ENCODE peak calls at places on chromosomes 6 and 20, in nine cellular contexts. C is neural progenitor cell, D is heart left ventricle, L is IMR-90, J is A549, Q is ovary, E is fibroblast of the aortic adventitia, O is brain microvascular endothelial cell, V is fibroblast of pulmonary artery. P is an unnamed sample.

GRCh38 chr20:20070871-20071726 is 18.8 kb downstream of the CFAP61 start:
- DNase-seq in C (no peak), D (peak; percentile 38), L (no peak), J (no peak), Q (no peak), E (no peak), O (no peak), V (no peak), P (no peak)

GRCh38 chr20:63567382-63568169 is 6.5 kb downstream of the HELZ2 start:
- DNase-seq in C (no peak), D (peak; percentile 62), L (no peak), J (no peak), Q (no peak), E (no peak), O (peak; percentile 20), V (no peak), P (no peak)

GRCh38 chr6:1377526-1378223 is 11.7 kb upstream of the FOXF2 start:
- DNase-seq in C (no peak), D (no peak), L (no peak), J (no peak), Q (no peak), E (no peak), O (no peak), V (no peak), P (no peak)

GRCh38 chr20:4082406-4083102 is 67.2 kb upstream of the RNF24 start:
- DNase-seq in C (peak; percentile 70), D (peak; percentile 51), L (peak; percentile 82), J (no peak), Q (no peak), E (peak; percentile 88), O (peak; percentile 67), V (peak; percentile 85), P (peak; percentile 77)

GRCh38 chr20:45404438-45404837 is 3.7 kb upstream of the DBNDD2 start:
- DNase-seq in C (no peak), D (no peak), L (no peak), J (no peak), Q (no peak), E (no peak), O (no peak), V (no peak), P (no peak)

GRCh38 chr20:32631916-32632460 is 41.8 kb downstream of the C20orf203 start:
- DNase-seq in C (no peak), D (no peak), L (no peak), J (no peak), Q (no peak), E (no peak), O (no peak), V (no peak), P (no peak)

GRCh38 chr20:21523895-21524294 is 10.0 kb upstream of the NKX2-2 start:
- DNase-seq in C (no peak), D (no peak), L (no peak), J (no peak), Q (no peak), E (no peak), O (no peak), V (no peak), P (no peak)

GRCh38 chr6:108564178-108564577 is 3.5 kb downstream of the FOXO3 start:
- DNase-seq in C (no peak), D (no peak), L (peak; percentile 98), J (no peak), Q (no peak), E (peak; percentile 97), O (peak; percentile 88), V (peak; percentile 79), P (peak; percentile 95)

GRCh38 chr6:42390228-42390934 is 61.3 kb downstream of the TRERF1 start:
- DNase-seq in C (no peak), D (no peak), L (no peak), J (no peak), Q (no peak), E (no peak), O (no peak), V (no peak), P (no peak)

GRCh38 chr20:63433756-63434531 is 38.5 kb downstream of the KCNQ2 start:
- DNase-seq in C (no peak), D (no peak), L (no peak), J (no peak), Q (no peak), E (no peak), O (no peak), V (no peak), P (no peak)

GRCh38 chr6:32081168-32081624 is 27.9 kb downstream of the TNXB start:
- DNase-seq in C (no peak), D (peak; percentile 83), L (peak; percentile 89), J (no peak), Q (peak; percentile 91), E (peak; percentile 90), O (peak; percentile 83), V (peak; percentile 91), P (peak; percentile 83)

GRCh38 chr6:114052141-114052540 is 81.2 kb upstream of the HDAC2 start:
- DNase-seq in C (no peak), D (no peak), L (peak; percentile 36), J (no peak), Q (no peak), E (no peak), O (no peak), V (no peak), P (peak; percentile 18)

GRCh38 chr6:114055319-114055718 is 84.4 kb upstream of the HDAC2 start:
- DNase-seq in C (peak; percentile 9), D (no peak), L (no peak), J (no peak), Q (no peak), E (no peak), O (no peak), V (no peak), P (no peak)

GRCh38 chr6:114053791-114054190 is 82.8 kb upstream of the HDAC2 start:
- DNase-seq in C (no peak), D (no peak), L (no peak), J (no peak), Q (no peak), E (no peak), O (no peak), V (no peak), P (no peak)

GRCh38 chr6:114058435-114058834 is 87.5 kb upstream of the HDAC2 start:
- DNase-seq in C (no peak), D (no peak), L (no peak), J (no peak), Q (no peak), E (no peak), O (no peak), V (no peak), P (no peak)

GRCh38 chr6:114055758-114056157 is 84.8 kb upstream of the HDAC2 start:
- DNase-seq in C (no peak), D (no peak), L (peak; percentile 36), J (no peak), Q (no peak), E (no peak), O (no peak), V (no peak), P (no peak)
- H3K4me3 ChIP-seq in C (no peak overlapping the region), D (no peak overlapping the region), L (no peak overlapping the region), J (no peak overlapping the region), Q (no peak overlapping the region), E (no peak overlapping the region), O (no peak overlapping the region), V (no peak overlapping the region), P (no peak overlapping the region)

GRCh38 chr20:25672659-25673058 is 24.0 kb downstream of the ZNF337 start:
- DNase-seq in C (no peak), D (no peak), L (no peak), J (no peak), Q (no peak), E (no peak), O (no peak), V (no peak), P (no peak)

GRCh38 chr20:25668446-25668845 is 28.2 kb downstream of the ZNF337 start:
- DNase-seq in C (no peak), D (no peak), L (no peak), J (no peak), Q (no peak), E (no peak), O (no peak), V (peak; percentile 13), P (no peak)

GRCh38 chr20:25675161-25675560 is 21.5 kb downstream of the ZNF337 start:
- DNase-seq in C (no peak), D (no peak), L (no peak), J (no peak), Q (no peak), E (peak; percentile 18), O (no peak), V (no peak), P (peak; percentile 28)

DNA sequence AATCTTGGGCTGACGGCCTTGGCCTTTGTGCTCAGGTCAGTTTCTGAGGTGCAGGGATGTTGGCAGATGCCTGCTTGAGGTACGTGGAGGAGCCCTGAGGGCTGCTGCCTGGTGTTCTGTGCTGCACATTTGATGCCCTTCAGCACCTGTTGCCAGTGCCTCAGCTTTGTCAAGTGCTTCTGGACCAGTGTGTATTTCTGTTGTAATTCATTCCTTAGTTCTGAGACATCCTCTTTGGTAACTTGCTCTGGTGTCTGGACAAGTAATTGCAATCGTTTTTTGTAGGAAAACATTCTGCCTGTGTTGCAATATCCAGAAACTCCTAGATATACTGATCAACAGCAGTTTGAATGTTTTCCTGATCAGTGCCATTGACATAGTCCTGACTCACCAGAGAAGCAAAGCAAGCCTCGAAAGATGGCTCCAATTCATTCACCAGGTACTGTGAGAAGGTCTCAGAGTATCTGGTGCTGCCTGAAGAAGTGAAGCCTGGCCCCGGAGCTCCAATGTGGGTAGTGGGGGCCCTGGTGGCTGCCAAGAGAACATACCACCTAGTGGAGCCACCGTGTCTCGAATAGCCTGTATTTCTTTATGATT is 26.7 kb downstream of the ZNF337 start:
- DNase-seq in C (peak; percentile 6), D (no peak), L (peak; percentile 87), J (no peak), Q (no peak), E (peak; percentile 80), O (peak; percentile 15), V (peak; percentile 70), P (peak; percentile 89)
- TF ChIP-seq CTCF in C (peak; percentile 25), D (no peak), L (peak; percentile 14), J (no peak), Q (no peak), E (peak; percentile 27), O (peak; percentile 52), V (no peak), P (peak; percentile 3)

DNA sequence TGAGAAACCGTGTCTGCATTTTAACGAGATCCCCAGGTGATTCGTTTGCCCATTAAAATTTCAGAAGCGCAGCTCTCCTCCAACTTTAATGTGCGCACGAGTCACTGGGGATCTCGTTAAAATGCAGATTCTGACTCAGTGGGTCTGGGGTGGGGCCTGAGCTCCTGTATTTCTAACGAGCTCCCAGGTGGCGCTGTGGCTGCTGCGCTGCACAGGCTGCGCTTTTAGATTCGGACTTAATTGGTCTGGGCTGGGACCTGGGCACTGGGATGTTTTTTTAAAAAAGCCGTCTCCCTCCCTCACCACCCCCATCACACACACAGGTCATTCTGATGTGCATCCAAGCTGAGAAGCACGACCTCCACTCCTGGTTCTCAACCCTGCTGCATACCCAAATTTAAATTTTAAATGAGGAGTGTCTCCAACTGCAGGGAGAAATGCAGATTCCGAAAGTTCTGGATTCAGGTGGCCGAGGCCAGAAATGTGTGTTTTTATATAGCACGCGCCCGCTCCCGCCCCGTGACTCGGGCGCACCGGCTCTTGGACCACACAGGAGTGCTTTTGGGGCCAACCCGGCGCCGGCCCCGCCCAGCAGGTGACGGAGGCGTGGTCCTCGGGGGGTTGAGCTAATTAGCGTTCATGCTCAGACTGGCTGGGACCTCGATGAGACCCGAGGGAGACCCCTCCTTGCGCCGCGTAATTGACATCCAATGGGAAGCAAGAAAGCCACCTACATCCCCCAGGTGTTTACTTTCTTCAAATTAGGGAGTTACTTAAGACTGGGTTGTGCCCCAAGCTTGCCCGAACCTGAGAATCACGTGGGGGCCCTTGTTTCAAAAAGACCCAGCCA is 85.8 kb downstream of the ZFP64 start:
- DNase-seq in C (peak; percentile 88), D (no peak), L (peak; percentile 23), J (peak; percentile 35), Q (no peak), E (no peak), O (peak; percentile 14), V (peak; percentile 40), P (peak; percentile 73)
- H3K4me3 ChIP-seq in C (peak overlapping the region; percentile 61), D (peak overlapping the region; percentile 51), L (peak overlapping the region; percentile 45), J (peak overlapping the region; percentile 53), Q (no peak overlapping the region), E (no peak overlapping the region), O (peak overlapping the region; percentile 82), V (peak overlapping the region; percentile 64), P (peak overlapping the region; percentile 64)

GRCh38 chr6:152716322-152716721 is 18.6 kb downstream of the MYCT1 start:
- DNase-seq in C (no peak), D (no peak), L (no peak), J (no peak), Q (no peak), E (no peak), O (no peak), V (no peak), P (no peak)
- TF ChIP-seq CTCF in C (peak; percentile 17), D (no peak), L (peak; percentile 29), J (peak; percentile 52), Q (no peak), E (no peak), O (no peak), V (peak; percentile 8), P (no peak)

P was measured in foreskin fibroblast.